ENCODE peak calls at places on chromosomes 4 and X, in five cellular contexts. One of them, this sample, is unnamed.

GRCh38 chr4:86919824-86920223 is 15.0 kb upstream of the AFF1 start:
- DNase-seq in foreskin fibroblast: peak; percentile 54
- DNase-seq in mucosa of descending colon: no peak
- DNase-seq in CD8-positive, alpha-beta T cell: no peak
- DNase-seq in HFF-Myc: no peak
- DNase-seq in this sample: no peak

GRCh38 chr4:176548571-176548970 is 228.8 kb downstream of the SPCS3 start:
- DNase-seq in foreskin fibroblast: peak; percentile 89
- DNase-seq in mucosa of descending colon: no peak
- DNase-seq in CD8-positive, alpha-beta T cell: no peak
- DNase-seq in HFF-Myc: no peak
- DNase-seq in this sample: no peak

GRCh38 chr4:71380721-71381120 is 41.9 kb downstream of the SLC4A4 start:
- DNase-seq in foreskin fibroblast: peak; percentile 15
- DNase-seq in mucosa of descending colon: no peak
- DNase-seq in CD8-positive, alpha-beta T cell: no peak
- DNase-seq in HFF-Myc: no peak
- DNase-seq in this sample: no peak

GRCh38 chrX:1093112-1093511 is 119.3 kb downstream of the CRLF2 start:
- DNase-seq in foreskin fibroblast: peak; percentile 2
- DNase-seq in mucosa of descending colon: no peak
- DNase-seq in CD8-positive, alpha-beta T cell: peak; percentile 49
- DNase-seq in HFF-Myc: no peak
- DNase-seq in this sample: no peak

GRCh38 chr4:168337550-168337940 is 19.0 kb upstream of the DDX60 start:
- DNase-seq in foreskin fibroblast: no peak
- DNase-seq in mucosa of descending colon: no peak
- DNase-seq in CD8-positive, alpha-beta T cell: no peak
- DNase-seq in HFF-Myc: no peak
- DNase-seq in this sample: no peak

GRCh38 chr4:929970-930625 is 2.0 kb downstream of the GAK start:
- DNase-seq in foreskin fibroblast: peak; percentile 31
- DNase-seq in mucosa of descending colon: no peak
- DNase-seq in CD8-positive, alpha-beta T cell: no peak
- DNase-seq in HFF-Myc: no peak
- DNase-seq in this sample: no peak

GRCh38 chr4:97496298-97496873 is 646.9 kb downstream of the STPG2 start:
- DNase-seq in foreskin fibroblast: no peak
- DNase-seq in mucosa of descending colon: no peak
- DNase-seq in CD8-positive, alpha-beta T cell: no peak
- DNase-seq in HFF-Myc: no peak
- DNase-seq in this sample: no peak

GRCh38 chr4:103075435-103075893 is 1.1 kb downstream of the SLC9B2 start:
- DNase-seq in foreskin fibroblast: peak; percentile 49
- DNase-seq in mucosa of descending colon: no peak
- DNase-seq in CD8-positive, alpha-beta T cell: no peak
- DNase-seq in HFF-Myc: no peak
- DNase-seq in this sample: no peak

GRCh38 chr4:140684314-140684713 is 71.9 kb downstream of the TBC1D9 start:
- DNase-seq in foreskin fibroblast: no peak
- DNase-seq in mucosa of descending colon: no peak
- DNase-seq in CD8-positive, alpha-beta T cell: no peak
- DNase-seq in HFF-Myc: no peak
- DNase-seq in this sample: no peak

GRCh38 chr4:92163348-92163747 is 140.4 kb upstream of the GRID2 start:
- DNase-seq in foreskin fibroblast: peak; percentile 3
- DNase-seq in mucosa of descending colon: no peak
- DNase-seq in CD8-positive, alpha-beta T cell: no peak
- DNase-seq in HFF-Myc: no peak
- DNase-seq in this sample: no peak

GRCh38 chr4:166078383-166078782 is 205.3 kb downstream of the TLL1 start:
- DNase-seq in foreskin fibroblast: no peak
- DNase-seq in mucosa of descending colon: no peak
- DNase-seq in CD8-positive, alpha-beta T cell: no peak
- DNase-seq in HFF-Myc: no peak
- DNase-seq in this sample: no peak

GRCh38 chr4:139576219-139576618 is 20.2 kb upstream of the SETD7 start:
- DNase-seq in foreskin fibroblast: peak; percentile 33
- DNase-seq in mucosa of descending colon: no peak
- DNase-seq in CD8-positive, alpha-beta T cell: no peak
- DNase-seq in HFF-Myc: no peak
- DNase-seq in this sample: no peak

GRCh38 chrX:39377171-39377570 is 575.9 kb downstream of the MID1IP1 start:
- DNase-seq in foreskin fibroblast: no peak
- DNase-seq in mucosa of descending colon: no peak
- DNase-seq in CD8-positive, alpha-beta T cell: no peak
- DNase-seq in HFF-Myc: no peak
- DNase-seq in this sample: no peak

GRCh38 chrX:112822892-112823291 is 17.7 kb downstream of the AMOT start:
- DNase-seq in foreskin fibroblast: no peak
- DNase-seq in mucosa of descending colon: no peak
- DNase-seq in CD8-positive, alpha-beta T cell: no peak
- DNase-seq in HFF-Myc: no peak
- DNase-seq in this sample: no peak

GRCh38 chr4:22741744-22742143 is 49.0 kb downstream of the GBA3 start:
- DNase-seq in foreskin fibroblast: no peak
- DNase-seq in mucosa of descending colon: no peak
- DNase-seq in CD8-positive, alpha-beta T cell: no peak
- DNase-seq in HFF-Myc: no peak
- DNase-seq in this sample: no peak

GRCh38 chrX:48558270-48558669 is 16.0 kb upstream of the RBM3 start:
- DNase-seq in foreskin fibroblast: peak; percentile 82
- DNase-seq in mucosa of descending colon: no peak
- DNase-seq in CD8-positive, alpha-beta T cell: no peak
- DNase-seq in HFF-Myc: no peak
- DNase-seq in this sample: peak; percentile 69

GRCh38 chr4:158025131-158025530 is 147.7 kb downstream of the GASK1B start:
- DNase-seq in foreskin fibroblast: peak; percentile 67
- DNase-seq in mucosa of descending colon: no peak
- DNase-seq in CD8-positive, alpha-beta T cell: no peak
- DNase-seq in HFF-Myc: no peak
- DNase-seq in this sample: peak; percentile 30

GRCh38 chr4:141158219-141158618 is 24.9 kb upstream of the RNF150 start:
- DNase-seq in foreskin fibroblast: peak; percentile 58
- DNase-seq in mucosa of descending colon: no peak
- DNase-seq in CD8-positive, alpha-beta T cell: no peak
- DNase-seq in HFF-Myc: no peak
- DNase-seq in this sample: no peak

GRCh38 chr4:89298160-89298559 is 9.4 kb downstream of the GPRIN3 start:
- DNase-seq in foreskin fibroblast: no peak
- DNase-seq in mucosa of descending colon: peak; percentile 40
- DNase-seq in CD8-positive, alpha-beta T cell: peak; percentile 48
- DNase-seq in HFF-Myc: no peak
- DNase-seq in this sample: no peak

GRCh38 chr4:788636-789297 is 37.2 kb downstream of the CPLX1 start:
- DNase-seq in foreskin fibroblast: peak; percentile 29
- DNase-seq in mucosa of descending colon: peak; percentile 47
- DNase-seq in CD8-positive, alpha-beta T cell: no peak
- DNase-seq in HFF-Myc: no peak
- DNase-seq in this sample: no peak

GRCh38 chr4:2906218-2906617 is 57.0 kb downstream of the NOP14 start:
- DNase-seq in foreskin fibroblast: no peak
- DNase-seq in mucosa of descending colon: no peak
- DNase-seq in CD8-positive, alpha-beta T cell: no peak
- DNase-seq in HFF-Myc: no peak
- DNase-seq in this sample: no peak

GRCh38 chr4:56681158-56681848 is at the start of gene HOPX:
- DNase-seq in foreskin fibroblast: peak; percentile 40
- DNase-seq in mucosa of descending colon: no peak
- DNase-seq in CD8-positive, alpha-beta T cell: peak; percentile 62
- DNase-seq in HFF-Myc: no peak
- DNase-seq in this sample: no peak

GRCh38 chr4:39613093-39613656 is 25.5 kb downstream of the SMIM14 start:
- DNase-seq in foreskin fibroblast: peak; percentile 49
- DNase-seq in mucosa of descending colon: no peak
- DNase-seq in CD8-positive, alpha-beta T cell: no peak
- DNase-seq in HFF-Myc: no peak
- DNase-seq in this sample: no peak

GRCh38 chr4:107210450-107211239 is 174.5 kb upstream of the DKK2 start:
- DNase-seq in foreskin fibroblast: peak; percentile 68
- DNase-seq in mucosa of descending colon: no peak
- DNase-seq in CD8-positive, alpha-beta T cell: no peak
- DNase-seq in HFF-Myc: no peak
- DNase-seq in this sample: peak; percentile 2

GRCh38 chrX:1323315-1323714 is 13.3 kb upstream of the IL3RA start:
- DNase-seq in foreskin fibroblast: no peak
- DNase-seq in mucosa of descending colon: peak; percentile 61
- DNase-seq in CD8-positive, alpha-beta T cell: peak; percentile 49
- DNase-seq in HFF-Myc: peak; percentile 10
- DNase-seq in this sample: no peak

GRCh38 chr4:5888222-5888701 is 4.6 kb downstream of the CRMP1 start:
- DNase-seq in foreskin fibroblast: no peak
- DNase-seq in mucosa of descending colon: no peak
- DNase-seq in CD8-positive, alpha-beta T cell: no peak
- DNase-seq in HFF-Myc: no peak
- DNase-seq in this sample: no peak
- TF ChIP-seq CTCF in foreskin fibroblast: no peak
- TF ChIP-seq CTCF in mucosa of descending colon: no peak
- TF ChIP-seq CTCF in CD8-positive, alpha-beta T cell: no peak
- TF ChIP-seq CTCF in HFF-Myc: no peak
- TF ChIP-seq CTCF in this sample: no peak

DNA sequence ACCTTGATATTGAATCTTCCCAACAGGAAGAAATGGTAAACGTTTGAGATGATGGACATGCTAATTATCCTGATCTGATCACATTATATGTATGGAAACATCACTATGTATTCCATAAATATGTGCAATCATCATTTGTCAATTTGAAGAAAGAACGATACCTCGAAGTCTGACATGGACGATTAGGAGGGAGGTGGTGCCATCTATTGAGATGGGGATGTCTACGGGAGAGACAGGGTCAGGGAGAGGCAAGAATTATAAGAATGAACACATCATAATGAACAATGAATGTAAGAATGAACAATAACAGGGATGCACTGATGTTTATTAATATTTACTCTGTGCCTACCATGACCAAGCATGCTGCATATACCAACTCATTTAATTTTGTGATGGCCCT is 93.7 kb upstream of the SOD3 start:
- DNase-seq in foreskin fibroblast: no peak
- DNase-seq in mucosa of descending colon: no peak
- DNase-seq in CD8-positive, alpha-beta T cell: no peak
- DNase-seq in HFF-Myc: no peak
- DNase-seq in this sample: no peak
- TF ChIP-seq CTCF in foreskin fibroblast: no peak
- TF ChIP-seq CTCF in mucosa of descending colon: no peak
- TF ChIP-seq CTCF in CD8-positive, alpha-beta T cell: no peak
- TF ChIP-seq CTCF in HFF-Myc: no peak
- TF ChIP-seq CTCF in this sample: peak; percentile 0

DNA sequence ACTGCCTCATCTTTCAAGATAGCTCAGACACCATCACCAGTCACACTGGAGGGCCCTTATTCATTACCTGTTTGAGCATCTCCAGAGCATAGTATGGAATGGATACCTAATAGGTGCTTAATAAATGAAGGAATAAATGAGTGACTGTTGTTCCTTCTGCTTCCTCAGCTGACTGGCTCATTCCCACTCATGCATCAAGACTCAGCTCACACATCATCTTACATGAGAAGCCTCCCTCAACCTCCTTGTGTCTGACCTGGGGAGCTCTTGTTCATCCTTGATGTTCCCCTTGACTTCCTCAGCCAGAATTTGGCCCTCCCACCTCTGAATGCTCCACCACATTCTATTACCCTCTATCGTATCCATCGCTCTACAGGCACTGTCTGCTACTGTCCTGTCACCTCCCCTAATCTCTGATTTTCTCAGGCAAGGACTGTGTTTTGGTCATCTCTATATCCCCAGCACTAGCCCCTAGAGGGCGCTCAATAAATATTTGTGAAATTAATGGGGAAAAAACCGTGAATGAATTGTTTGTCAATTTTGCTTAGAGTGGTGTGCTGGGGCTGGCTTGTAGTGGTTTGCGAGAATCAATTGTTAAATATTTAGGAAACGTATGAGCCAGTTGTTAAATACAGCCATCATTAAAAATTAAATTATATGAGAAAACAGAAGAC is 88.3 kb downstream of the NHSL2 start:
- DNase-seq in foreskin fibroblast: peak; percentile 46
- DNase-seq in mucosa of descending colon: no peak
- DNase-seq in CD8-positive, alpha-beta T cell: no peak
- DNase-seq in HFF-Myc: no peak
- DNase-seq in this sample: no peak
- TF ChIP-seq CTCF in foreskin fibroblast: peak; percentile 42
- TF ChIP-seq CTCF in mucosa of descending colon: no peak
- TF ChIP-seq CTCF in CD8-positive, alpha-beta T cell: peak; percentile 59
- TF ChIP-seq CTCF in HFF-Myc: peak; percentile 57
- TF ChIP-seq CTCF in this sample: peak; percentile 59

GRCh38 chr4:60744767-60745166 is 455.4 kb upstream of the ADGRL3 start:
- DNase-seq in foreskin fibroblast: peak; percentile 61
- DNase-seq in mucosa of descending colon: no peak
- DNase-seq in CD8-positive, alpha-beta T cell: no peak
- DNase-seq in HFF-Myc: no peak
- DNase-seq in this sample: no peak
- TF ChIP-seq CTCF in foreskin fibroblast: peak; percentile 10
- TF ChIP-seq CTCF in mucosa of descending colon: no peak
- TF ChIP-seq CTCF in CD8-positive, alpha-beta T cell: no peak
- TF ChIP-seq CTCF in HFF-Myc: no peak
- TF ChIP-seq CTCF in this sample: no peak

GRCh38 chr4:43778187-43778915 is 670.3 kb downstream of the KCTD8 start:
- DNase-seq in foreskin fibroblast: no peak
- DNase-seq in mucosa of descending colon: no peak
- DNase-seq in CD8-positive, alpha-beta T cell: no peak
- DNase-seq in HFF-Myc: no peak
- DNase-seq in this sample: no peak

GRCh38 chr4:43781125-43781524 is 667.5 kb downstream of the KCTD8 start:
- DNase-seq in foreskin fibroblast: no peak
- DNase-seq in mucosa of descending colon: no peak
- DNase-seq in CD8-positive, alpha-beta T cell: no peak
- DNase-seq in HFF-Myc: no peak
- DNase-seq in this sample: no peak

DNA sequence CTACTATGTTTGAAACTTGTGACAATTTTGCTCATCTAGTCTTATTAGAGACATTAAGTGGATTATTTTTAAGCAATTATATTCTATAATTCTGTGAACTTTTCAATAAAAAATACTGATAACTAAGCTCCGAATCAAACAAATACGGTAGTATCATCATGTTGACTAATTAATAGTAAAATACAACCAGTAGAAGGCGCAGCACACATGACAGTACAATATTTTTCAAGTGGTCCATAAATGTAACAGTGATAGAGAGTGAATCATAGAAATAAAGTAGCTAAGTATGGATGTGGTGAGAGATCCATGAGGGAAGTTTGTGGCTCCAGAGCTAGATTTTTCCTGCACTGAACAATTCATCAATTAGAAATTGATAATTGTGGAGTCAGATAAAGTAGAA is 666.2 kb downstream of the KCTD8 start:
- DNase-seq in foreskin fibroblast: no peak
- DNase-seq in mucosa of descending colon: no peak
- DNase-seq in CD8-positive, alpha-beta T cell: no peak
- DNase-seq in HFF-Myc: no peak
- DNase-seq in this sample: no peak
- TF ChIP-seq CTCF in foreskin fibroblast: no peak
- TF ChIP-seq CTCF in mucosa of descending colon: no peak
- TF ChIP-seq CTCF in CD8-positive, alpha-beta T cell: no peak
- TF ChIP-seq CTCF in HFF-Myc: no peak
- TF ChIP-seq CTCF in this sample: no peak

GRCh38 chr4:52172166-52172565 is 121.1 kb downstream of the SPATA18 start:
- DNase-seq in foreskin fibroblast: no peak
- DNase-seq in mucosa of descending colon: no peak
- DNase-seq in CD8-positive, alpha-beta T cell: no peak
- DNase-seq in HFF-Myc: no peak
- DNase-seq in this sample: no peak
- TF ChIP-seq CTCF in foreskin fibroblast: peak; percentile 37
- TF ChIP-seq CTCF in mucosa of descending colon: no peak
- TF ChIP-seq CTCF in CD8-positive, alpha-beta T cell: no peak
- TF ChIP-seq CTCF in HFF-Myc: peak; percentile 26
- TF ChIP-seq CTCF in this sample: peak; percentile 43